ENCODE peak calls at places on chromosome 12, in six cellular contexts. V is stimulated activated CD4-positive, alpha-beta T cell treated with anti-CD3 and anti-CD28 coated beads, Interleukin-2, amount 100 ng/mL, for 24 hours; G is frontal cortex; R is left lobe of liver; S is memory B cell; C is non-pigmented ciliary epithelial cell. O is an unnamed sample.

GRCh38 chr12:57518920-57519757 is 1.2 kb downstream of the DDIT3 start:
- DNase-seq in R (peak; percentile 66), G (no peak), S (no peak), C (no peak), V (peak; percentile 28), O (no peak)

GRCh38 chr12:90548595-90548994 is 406.4 kb downstream of the CCER1 start:
- DNase-seq in R (no peak), C (no peak), V (no peak), G (no peak), S (no peak), O (no peak)

GRCh38 chr12:95054206-95054605 is 19.2 kb downstream of the NR2C1 start:
- DNase-seq in C (no peak), V (no peak), R (no peak), S (no peak), G (no peak), O (no peak)

GRCh38 chr12:46908236-46908935 is 82.6 kb upstream of the SLC38A4 start:
- DNase-seq in C (no peak), R (no peak), G (no peak), S (no peak), V (no peak), O (no peak)

GRCh38 chr12:116385486-116386217 is 108.2 kb upstream of the MED13L start:
- DNase-seq in G (no peak), V (no peak), C (no peak), R (peak; percentile 88), S (no peak), O (no peak)

GRCh38 chr12:13293086-13293485 is 96.6 kb downstream of the EMP1 start:
- DNase-seq in V (no peak), S (no peak), R (no peak), C (no peak), G (no peak), O (no peak)

GRCh38 chr12:116060765-116061164 is 216.7 kb downstream of the MED13L start:
- DNase-seq in G (no peak), C (no peak), S (peak; percentile 23), R (no peak), V (no peak), O (no peak)

GRCh38 chr12:3186546-3187237 is 109.5 kb downstream of the TSPAN9 start:
- DNase-seq in S (no peak), R (no peak), C (no peak), G (no peak), V (no peak), O (no peak)

GRCh38 chr12:25434493-25434892 is 118.6 kb downstream of the LMNTD1 start:
- DNase-seq in G (no peak), R (no peak), C (no peak), V (no peak), S (no peak), O (no peak)

GRCh38 chr12:97899956-97900355 is 437.4 kb downstream of the RMST start:
- DNase-seq in R (no peak), S (no peak), C (no peak), G (no peak), V (no peak), O (no peak)

GRCh38 chr12:52980096-52980694 is 26.1 kb upstream of the EIF4B start:
- DNase-seq in R (no peak), C (no peak), G (no peak), S (no peak), V (no peak), O (no peak)

GRCh38 chr12:22682663-22683062 is 57.7 kb downstream of the ETNK1 start:
- DNase-seq in G (no peak), S (no peak), V (no peak), R (no peak), C (no peak), O (no peak)

GRCh38 chr12:110256780-110257431 is 24.1 kb upstream of the ATP2A2 start:
- DNase-seq in G (no peak), S (no peak), V (no peak), R (no peak), C (no peak), O (no peak)

GRCh38 chr12:2691001-2691339 is 103.8 kb upstream of the FKBP4 start:
- DNase-seq in S (no peak), G (no peak), C (no peak), V (peak; percentile 56), R (no peak), O (peak; percentile 68)

GRCh38 chr12:44385964-44386363 is 490.2 kb downstream of the NELL2 start:
- DNase-seq in R (no peak), C (no peak), V (no peak), G (no peak), S (no peak), O (no peak)

GRCh38 chr12:9149372-9149771 is 33.7 kb upstream of the A2M start:
- DNase-seq in V (no peak), C (no peak), S (no peak), R (no peak), G (no peak), O (no peak)

GRCh38 chr12:12925383-12925782 is 26.6 kb downstream of the GPRC5D start:
- DNase-seq in R (no peak), C (no peak), S (no peak), G (no peak), V (no peak), O (no peak)

GRCh38 chr12:40224439-40225291 is at the start of gene LRRK2:
- DNase-seq in R (peak; percentile 86), V (peak; percentile 26), G (peak; percentile 47), C (no peak), S (peak; percentile 87), O (peak; percentile 47)

GRCh38 chr12:47376937-47377336 is 297.2 kb upstream of the AMIGO2 start:
- DNase-seq in R (no peak), S (no peak), C (no peak), G (no peak), V (no peak), O (no peak)

GRCh38 chr12:13596714-13597113 is 384.7 kb downstream of the GRIN2B start:
- DNase-seq in C (no peak), V (no peak), S (no peak), G (no peak), R (no peak), O (no peak)

GRCh38 chr12:64470507-64470906 is 18.6 kb downstream of the TBK1 start:
- DNase-seq in G (no peak), R (no peak), V (no peak), S (no peak), C (no peak), O (no peak)

GRCh38 chr12:117049295-117049694 is 49.9 kb downstream of the TESC start:
- DNase-seq in V (no peak), G (no peak), C (no peak), S (no peak), R (no peak), O (no peak)

GRCh38 chr12:101671157-101671791 is 26.2 kb upstream of the CHPT1 start:
- DNase-seq in G (no peak), S (peak; percentile 57), C (no peak), V (no peak), R (no peak), O (peak; percentile 46)

GRCh38 chr12:47527816-47528215 is 178.0 kb downstream of the RPAP3 start:
- DNase-seq in C (no peak), G (no peak), S (no peak), V (no peak), R (no peak), O (no peak)

GRCh38 chr12:108526482-108527234 is 11.6 kb downstream of the FICD start:
- DNase-seq in G (no peak), V (no peak), R (no peak), S (no peak), C (no peak), O (no peak)

GRCh38 chr12:54217774-54218221 is 29.0 kb upstream of the SMUG1 start:
- DNase-seq in S (peak; percentile 67), V (no peak), C (no peak), G (peak; percentile 53), R (no peak), O (no peak)